ENCODE peak calls at places on chromosome X, in eight cellular contexts. R, W, F, K, X, P, A and I are unnamed samples.

GRCh38 chrX:11427082-11428033 is 134.1 kb downstream of the AMELX start:
- DNase-seq in R (no peak), W (no peak), F (peak), K (no peak), X (no peak), P (peak), A (no peak), I (no peak)

GRCh38 chrX:13081385-13082285 is 37.2 kb upstream of the FAM9C start:
- DNase-seq in R (no peak), W (no peak), F (no peak), K (no peak), X (peak), P (no peak), A (no peak), I (no peak)

GRCh38 chrX:66200855-66201795 is 37.1 kb downstream of the HEPH start:
- DNase-seq in R (no peak), W (no peak), F (peak), K (no peak), X (peak), P (no peak), A (peak), I (no peak)

GRCh38 chrX:30643313-30643821 is 9.9 kb upstream of the GK start:
- DNase-seq in R (no peak), W (no peak), F (peak), K (peak), X (peak), P (no peak), A (no peak), I (peak)

GRCh38 chrX:129783176-129783776 is 3.5 kb downstream of the SASH3 start:
- DNase-seq in R (no peak), W (no peak), F (no peak), K (no peak), X (no peak), P (no peak), A (no peak), I (no peak)

GRCh38 chrX:69179380-69179911 is 14.2 kb upstream of the PJA1 start:
- DNase-seq in R (peak), W (no peak), F (peak), K (no peak), X (peak), P (no peak), A (no peak), I (no peak)

GRCh38 chrX:153885968-153886903 is at the start of gene L1CAM:
- DNase-seq in R (no peak), W (no peak), F (no peak), K (no peak), X (no peak), P (no peak), A (no peak), I (no peak)

GRCh38 chrX:123436512-123436911 is 252.4 kb downstream of the GRIA3 start:
- DNase-seq in R (no peak), W (no peak), F (no peak), K (no peak), X (no peak), P (no peak), A (no peak), I (no peak)

GRCh38 chrX:136397001-136397400 is 90.7 kb upstream of the BRS3 start:
- DNase-seq in R (no peak), W (no peak), F (peak), K (peak), X (no peak), P (no peak), A (no peak), I (no peak)

GRCh38 chrX:119272882-119273806 is 37.1 kb downstream of the PGRMC1 start:
- DNase-seq in R (peak), W (peak), F (peak), K (no peak), X (peak), P (peak), A (no peak), I (no peak)

GRCh38 chrX:107324493-107325310 is 118.3 kb downstream of the DNAAF6 start:
- DNase-seq in R (no peak), W (peak), F (peak), K (no peak), X (peak), P (peak), A (no peak), I (no peak)

GRCh38 chrX:72169008-72169728 is 12.4 kb upstream of the PIN4 start:
- DNase-seq in R (no peak), W (no peak), F (peak), K (no peak), X (no peak), P (no peak), A (no peak), I (no peak)

GRCh38 chrX:138925330-138925729 is 213.8 kb upstream of the FGF13 start:
- DNase-seq in R (peak), W (no peak), F (peak), K (no peak), X (peak), P (peak), A (peak), I (no peak)

GRCh38 chrX:150037041-150037440 is 98.8 kb upstream of the EOLA2 start:
- DNase-seq in R (no peak), W (no peak), F (peak), K (peak), X (no peak), P (no peak), A (no peak), I (no peak)

GRCh38 chrX:3516051-3516541 is 169.6 kb upstream of the MXRA5 start:
- DNase-seq in R (no peak), W (peak), F (peak), K (no peak), X (peak), P (no peak), A (no peak), I (peak)

GRCh38 chrX:96445531-96446065 is 239.0 kb upstream of the DIAPH2 start:
- DNase-seq in R (no peak), W (no peak), F (no peak), K (no peak), X (no peak), P (no peak), A (no peak), I (no peak)

GRCh38 chrX:30327762-30328161 is 18.6 kb upstream of the NR0B1 start:
- DNase-seq in R (no peak), W (no peak), F (no peak), K (no peak), X (no peak), P (no peak), A (no peak), I (no peak)

GRCh38 chrX:10929747-10930146 is 181.4 kb upstream of the HCCS start:
- DNase-seq in R (no peak), W (no peak), F (no peak), K (no peak), X (peak), P (no peak), A (no peak), I (no peak)

GRCh38 chrX:154595559-154595958 is 10.6 kb downstream of the CTAG1A start:
- DNase-seq in R (no peak), W (no peak), F (no peak), K (no peak), X (no peak), P (no peak), A (no peak), I (no peak)

GRCh38 chrX:115047181-115047580 is 29.8 kb upstream of the IL13RA2 start:
- DNase-seq in R (peak), W (no peak), F (peak), K (no peak), X (peak), P (no peak), A (no peak), I (no peak)

GRCh38 chrX:102498732-102499131 is 17.8 kb downstream of the TMSB15A start:
- DNase-seq in R (no peak), W (no peak), F (no peak), K (no peak), X (no peak), P (no peak), A (no peak), I (no peak)
- H3K4me3 ChIP-seq in R (no peak), W (no peak), F (no peak), K (no peak), X (no peak), P (no peak), A (no peak), I (no peak)

DNA sequence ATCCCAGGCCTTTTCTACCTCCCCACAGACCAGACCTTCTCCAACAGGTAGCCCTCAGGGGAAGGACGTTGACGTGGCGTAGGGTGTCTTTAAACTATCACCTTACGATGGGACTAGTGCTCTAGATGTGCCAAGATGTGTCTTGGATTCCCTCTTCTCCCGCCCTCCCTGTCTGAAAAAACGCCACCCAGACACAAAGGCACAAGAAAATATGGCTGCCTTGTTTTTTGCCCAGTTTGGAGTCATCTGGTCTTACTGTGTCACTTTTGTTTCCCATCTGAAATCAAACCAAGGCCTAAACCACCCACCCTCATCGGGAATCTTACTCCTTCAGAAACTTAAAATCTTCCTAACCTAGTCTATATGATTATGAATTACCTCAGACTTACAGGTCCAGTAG is 235.4 kb downstream of the OR13H1 start:
- DNase-seq in R (no peak), W (no peak), F (no peak), K (no peak), X (no peak), P (no peak), A (no peak), I (no peak)
- H3K4me3 ChIP-seq in R (no peak), W (peak), F (no peak), K (no peak), X (no peak), P (peak), A (peak), I (no peak)

DNA sequence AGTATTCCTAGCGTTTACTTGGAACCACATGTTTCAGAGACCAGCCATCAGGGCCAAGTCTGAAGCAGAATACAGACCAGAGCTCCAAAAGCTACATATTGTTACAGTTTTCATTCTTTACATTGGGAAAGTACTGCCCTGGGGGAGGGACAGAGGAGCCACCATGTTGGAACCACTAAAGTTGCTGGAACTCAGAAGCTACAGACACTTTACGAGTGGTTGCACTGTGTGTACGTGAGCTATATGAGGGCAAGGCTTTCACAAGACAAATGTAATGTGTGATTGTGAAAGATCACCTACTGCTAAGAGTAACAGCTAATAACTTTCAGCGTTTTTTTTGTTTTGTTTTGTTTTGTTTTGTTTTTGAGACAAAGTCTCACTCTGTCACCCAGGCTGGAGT is 11.7 kb downstream of the GPC3 start:
- DNase-seq in R (no peak), W (no peak), F (no peak), K (no peak), X (no peak), P (no peak), A (no peak), I (no peak)
- H3K4me3 ChIP-seq in R (no peak), W (no peak), F (no peak), K (peak), X (no peak), P (no peak), A (no peak), I (no peak)

GRCh38 chrX:105829006-105829405 is 6.7 kb downstream of the NRK start:
- DNase-seq in R (no peak), W (no peak), F (no peak), K (no peak), X (peak), P (no peak), A (no peak), I (no peak)

GRCh38 chrX:105822138-105823091 is at the start of gene NRK:
- DNase-seq in R (no peak), W (peak), F (no peak), K (no peak), X (no peak), P (peak), A (no peak), I (no peak)

GRCh38 chrX:105821471-105822081 is 763 bp upstream of the NRK start:
- DNase-seq in R (peak), W (peak), F (no peak), K (no peak), X (peak), P (no peak), A (no peak), I (no peak)

GRCh38 chrX:105820247-105820646 is 2.1 kb upstream of the NRK start:
- DNase-seq in R (no peak), W (no peak), F (no peak), K (no peak), X (no peak), P (no peak), A (no peak), I (no peak)

GRCh38 chrX:105823092-105823454 is 734 bp downstream of the NRK start:
- DNase-seq in R (no peak), W (no peak), F (no peak), K (no peak), X (no peak), P (no peak), A (no peak), I (no peak)
- H3K4me3 ChIP-seq in R (peak), W (peak), F (no peak), K (no peak), X (no peak), P (peak), A (no peak), I (peak)

GRCh38 chrX:70455366-70456202 is 10.9 kb downstream of the DLG3 start:
- DNase-seq in R (no peak), W (no peak), F (no peak), K (no peak), X (no peak), P (no peak), A (no peak), I (no peak)
- H3K4me3 ChIP-seq in R (peak), W (peak), F (peak), K (peak), X (peak), P (peak), A (peak), I (peak)

GRCh38 chrX:87517571-87518141 is at the start of gene KLHL4:
- DNase-seq in R (peak), W (peak), F (peak), K (no peak), X (peak), P (peak), A (no peak), I (no peak)
- H3K4me3 ChIP-seq in R (peak), W (peak), F (peak), K (no peak), X (peak), P (peak), A (no peak), I (no peak)

GRCh38 chrX:131728295-131729145 is 184.6 kb downstream of the OR13H1 start:
- DNase-seq in R (no peak), W (peak), F (peak), K (no peak), X (peak), P (peak), A (peak), I (no peak)
- H3K4me3 ChIP-seq in R (peak), W (peak), F (peak), K (no peak), X (peak), P (peak), A (peak), I (no peak)

DNA sequence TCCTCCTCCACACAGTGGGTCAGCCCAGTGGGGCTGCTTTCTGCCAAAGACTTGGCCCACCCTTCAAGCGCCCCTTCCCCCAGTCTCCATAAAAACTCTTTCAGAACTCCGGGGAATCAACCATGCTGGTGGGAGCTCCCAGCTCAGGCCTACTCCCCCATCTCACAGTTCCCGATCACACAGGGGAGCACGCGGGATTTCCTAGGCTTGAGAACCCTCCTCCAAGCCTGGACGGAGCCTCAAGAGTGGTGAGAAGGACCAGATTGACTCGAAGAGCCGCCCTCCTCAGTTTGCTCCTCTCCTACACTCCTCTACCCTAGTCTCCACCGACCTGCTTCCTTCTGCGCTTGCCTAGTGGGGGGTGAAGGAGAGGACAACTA is 77.4 kb downstream of the RLIM start:
- DNase-seq in R (no peak), W (peak), F (peak), K (no peak), X (peak), P (no peak), A (no peak), I (no peak)
- H3K4me3 ChIP-seq in R (peak), W (peak), F (peak), K (no peak), X (peak), P (peak), A (peak), I (peak)